ENCODE peak calls at places on chromosomes 4 and X, in five cellular contexts. G, T, X, V and C are unnamed samples.

GRCh38 chr4:127782025-127782274 is 172 bp upstream of the HSPA4L start:
- DNase-seq in X (peak; percentile 88), G (peak; percentile 66), T (peak; percentile 87), V (peak; percentile 65), C (peak; percentile 67)

GRCh38 chr4:144903953-144904711 is 193.9 kb downstream of the ANAPC10 start:
- DNase-seq in X (no peak), G (no peak), V (peak; percentile 13), T (no peak), C (no peak)

GRCh38 chrX:16839852-16840460 is 30.2 kb downstream of the RBBP7 start:
- DNase-seq in X (no peak), T (no peak), G (no peak), V (no peak), C (no peak)

GRCh38 chr4:41264212-41264611 is 7.5 kb downstream of the UCHL1 start:
- DNase-seq in G (no peak), X (no peak), T (no peak), V (no peak), C (no peak)

GRCh38 chr4:84451546-84451945 is 47.5 kb downstream of the NKX6-1 start:
- DNase-seq in G (no peak), T (no peak), V (no peak), X (no peak), C (no peak)

GRCh38 chrX:644304-645023 is 13.9 kb downstream of the SHOX start:
- DNase-seq in V (no peak), G (no peak), T (no peak), X (no peak), C (no peak)

GRCh38 chrX:107978707-107979307 is 3.4 kb downstream of the TEX13B start:
- DNase-seq in X (no peak), V (peak; percentile 12), G (no peak), T (no peak), C (no peak)

GRCh38 chrX:78619829-78620228 is 39.3 kb downstream of the RTL3 start:
- DNase-seq in T (peak; percentile 41), G (no peak), X (no peak), V (no peak), C (no peak)

GRCh38 chrX:46208225-46208854 is 336.9 kb downstream of the ZNF674 start:
- DNase-seq in V (no peak), X (no peak), T (no peak), G (no peak), C (no peak)

GRCh38 chrX:22081475-22082092 is 49.5 kb downstream of the PHEX start:
- DNase-seq in T (peak; percentile 53), V (peak; percentile 8), X (peak; percentile 20), G (no peak), C (no peak)

GRCh38 chr4:164779811-164780216 is 25.9 kb downstream of the SMIM31 start:
- DNase-seq in V (peak; percentile 41), T (no peak), G (peak; percentile 13), X (no peak), C (no peak)

GRCh38 chr4:154719087-154719486 is 24.7 kb upstream of the LRAT start:
- DNase-seq in V (peak; percentile 51), X (no peak), T (no peak), G (no peak), C (no peak)

GRCh38 chr4:33060873-33061542 is 2340.8 kb downstream of the PCDH7 start:
- DNase-seq in T (peak; percentile 24), G (no peak), V (peak; percentile 68), X (no peak), C (no peak)

GRCh38 chrX:37867509-37868153 is 20.3 kb upstream of the DYNLT3 start:
- DNase-seq in T (no peak), X (no peak), V (no peak), G (no peak), C (no peak)

GRCh38 chr4:39770005-39770404 is 72.1 kb downstream of the UBE2K start:
- DNase-seq in X (no peak), V (no peak), G (no peak), T (no peak), C (no peak)
- TF ChIP-seq POLR2A in X (no peak), V (no peak), G (no peak), T (no peak), C (no peak)

DNA sequence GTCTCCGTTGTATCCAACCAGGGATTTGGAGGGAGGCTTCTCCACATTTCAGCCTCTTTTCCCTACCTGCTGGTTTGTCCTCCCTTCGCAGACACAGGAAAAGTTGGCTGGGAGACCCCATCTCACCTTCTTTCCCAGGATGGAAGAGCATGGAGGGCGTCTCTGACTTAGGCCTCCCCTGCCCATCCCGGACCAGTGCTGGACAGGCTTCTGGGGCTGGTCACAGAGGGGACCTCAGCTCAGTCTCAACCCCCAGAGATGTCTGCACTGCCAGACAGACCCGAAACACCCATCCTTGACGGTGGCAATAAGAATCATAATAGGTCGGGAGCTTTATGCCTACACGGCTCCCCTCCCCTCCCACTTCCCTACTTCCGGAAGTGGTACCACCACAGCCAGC is 1.6 kb downstream of the WFS1 start:
- DNase-seq in G (no peak), V (no peak), X (no peak), T (no peak), C (no peak)
- TF ChIP-seq POLR2A in G (no peak), V (no peak), X (no peak), T (no peak), C (no peak)

GRCh38 chr4:89054627-89055026 is 2.4 kb downstream of the FAM13A start:
- DNase-seq in T (no peak), G (no peak), X (no peak), V (no peak), C (no peak)

GRCh38 chr4:89055157-89056080 is 1.6 kb downstream of the FAM13A start:
- DNase-seq in G (no peak), T (no peak), X (no peak), V (no peak), C (no peak)

GRCh38 chr4:89056292-89056952 is 563 bp downstream of the FAM13A start:
- DNase-seq in T (no peak), G (no peak), V (no peak), X (no peak), C (no peak)

DNA sequence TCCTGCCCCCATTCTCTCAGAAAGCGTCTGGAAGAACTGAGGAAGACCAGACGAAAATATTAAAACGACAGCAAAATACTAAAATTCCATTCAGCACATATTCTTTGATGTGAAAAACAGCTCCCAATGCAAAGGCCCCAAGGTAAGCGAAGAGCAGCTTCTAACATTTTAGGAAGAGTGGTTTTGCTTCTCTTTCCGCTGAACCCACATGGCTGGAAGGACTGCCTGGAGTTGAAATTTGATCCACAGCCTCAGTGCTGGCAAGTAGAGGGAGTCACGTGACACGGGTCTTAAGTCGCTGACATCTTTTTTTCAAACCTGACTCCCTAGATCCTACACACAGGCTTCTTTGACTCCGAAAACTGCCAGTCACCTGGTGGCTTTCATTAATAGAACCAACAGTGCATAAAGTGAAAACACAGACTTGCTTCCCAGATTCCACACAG is at the start of gene FAM13A:
- DNase-seq in V (peak; percentile 91), X (peak; percentile 78), T (peak; percentile 72), G (no peak), C (peak; percentile 17)
- TF ChIP-seq POLR2A in V (peak; percentile 75), X (no peak), T (no peak), G (peak; percentile 38), C (no peak)

GRCh38 chr4:184288451-184289178 is 70.9 kb upstream of the ENPP6 start:
- DNase-seq in V (no peak), T (peak; percentile 48), G (no peak), X (no peak), C (no peak)
- TF ChIP-seq POLR2A in V (no peak), T (no peak), G (no peak), X (no peak), C (no peak)

GRCh38 chr4:139666735-139667266 is 1.2 kb downstream of the MGST2 start:
- DNase-seq in V (no peak), G (no peak), X (peak; percentile 48), T (peak; percentile 70), C (no peak)

GRCh38 chr4:139664442-139664841 is 1.2 kb upstream of the MGST2 start:
- DNase-seq in T (no peak), G (no peak), V (no peak), X (no peak), C (no peak)

GRCh38 chr4:139665079-139665689 is 435 bp upstream of the MGST2 start:
- DNase-seq in T (no peak), G (no peak), V (no peak), X (no peak), C (no peak)

GRCh38 chr4:139668036-139668435 is 2.4 kb downstream of the MGST2 start:
- DNase-seq in V (no peak), G (no peak), X (no peak), T (no peak), C (no peak)

GRCh38 chr4:139665690-139666529 is at the start of gene MGST2:
- DNase-seq in G (peak; percentile 37), T (peak; percentile 91), X (peak; percentile 81), V (no peak), C (peak; percentile 20)
- TF ChIP-seq POLR2A in G (peak; percentile 34), T (peak; percentile 75), X (peak; percentile 11), V (peak; percentile 20), C (no peak)

DNA sequence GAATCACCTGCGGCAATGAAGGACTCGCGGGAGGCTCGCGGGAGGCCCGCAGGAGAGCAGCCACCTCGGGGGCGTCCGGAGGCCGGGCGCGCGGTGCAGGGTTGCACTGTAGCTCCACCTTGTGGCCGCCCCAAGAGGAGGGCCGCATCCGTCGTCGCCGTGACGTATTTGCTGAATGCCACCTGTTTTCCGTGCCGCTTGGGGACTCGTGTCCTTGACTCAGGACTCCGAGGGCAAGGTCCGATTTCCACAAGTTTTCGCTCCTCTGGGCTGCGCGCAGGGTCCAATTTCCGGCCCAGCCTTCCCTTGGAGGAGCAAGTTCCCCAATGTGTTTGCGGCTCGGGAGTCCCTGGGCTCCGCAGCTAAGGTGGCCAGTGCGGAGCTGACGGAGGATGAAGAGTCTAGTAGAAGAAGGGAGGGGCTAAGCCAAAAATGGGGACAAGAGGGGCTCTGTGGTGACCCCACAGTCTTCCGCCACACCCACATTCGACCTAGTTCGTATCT is 10.7 kb upstream of the DLG3 start:
- DNase-seq in T (peak; percentile 83), V (peak; percentile 49), G (peak; percentile 56), X (peak; percentile 75), C (peak; percentile 58)
- TF ChIP-seq POLR2A in T (peak; percentile 37), V (no peak), G (no peak), X (no peak), C (no peak)

DNA sequence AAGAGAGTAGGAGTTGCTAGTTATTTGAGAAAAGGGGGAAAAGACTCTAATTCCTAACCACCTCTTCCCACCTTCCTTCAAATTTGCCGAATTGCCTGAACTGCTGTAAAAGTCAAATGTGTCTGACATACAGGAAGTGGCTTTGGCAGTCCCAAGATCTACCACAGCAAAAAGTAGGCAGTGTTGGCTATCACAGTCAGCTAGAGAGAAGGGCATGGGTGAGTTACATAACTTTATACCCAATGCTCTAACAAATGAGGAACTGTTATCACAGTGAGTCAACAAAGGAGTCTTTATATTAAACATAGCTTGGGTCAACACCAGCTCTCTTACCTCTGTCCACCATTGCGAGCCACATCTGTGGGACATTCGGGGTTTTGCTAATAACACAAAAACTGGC is 2.4 kb upstream of the MBNL3 start:
- DNase-seq in V (no peak), X (no peak), T (peak; percentile 22), G (no peak), C (no peak)
- TF ChIP-seq POLR2A in V (no peak), X (no peak), T (no peak), G (no peak), C (no peak)